ENCODE peak calls at places on chromosomes 6 and 20, in six cellular contexts. J is H9, N is cardiac fibroblast, R is activated B cell treated with CpG ODN at 0.5 μM for 24 hours, Z is fibroblast of pulmonary artery, F is WTC11. K is an unnamed sample.
A peak's percentile ranks its signal among the peaks of the same experiment; 100 is the strongest.

GRCh38 chr6:17472653-17473183 is 79.3 kb downstream of the CAP2 start:
- DNase-seq in J (no peak), N (no peak), R (no peak), Z (no peak), F (no peak), K (no peak)

GRCh38 chr20:63500151-63500901 is 1.4 kb upstream of the EEF1A2 start:
- DNase-seq in J (peak; percentile 24), N (no peak), R (no peak), Z (no peak), F (no peak), K (no peak)

GRCh38 chr6:7247179-7247456 is 65.9 kb downstream of the SSR1 start:
- DNase-seq in J (no peak), N (no peak), R (no peak), Z (no peak), F (no peak), K (no peak)

GRCh38 chr20:62840244-62841197 is 21.1 kb downstream of the TCFL5 start:
- DNase-seq in J (peak; percentile 26), N (no peak), R (no peak), Z (no peak), F (no peak), K (no peak)

GRCh38 chr20:34069341-34070078 is 42.5 kb downstream of the EIF2S2 start:
- DNase-seq in J (peak; percentile 72), N (peak; percentile 90), R (no peak), Z (peak; percentile 91), F (peak; percentile 79), K (peak; percentile 94)

GRCh38 chr6:148425443-148425842 is 82.8 kb downstream of the SASH1 start:
- DNase-seq in J (no peak), N (no peak), R (no peak), Z (no peak), F (no peak), K (no peak)

GRCh38 chr20:45545754-45546453 is 1.3 kb downstream of the EPPIN start:
- DNase-seq in J (peak; percentile 35), N (peak; percentile 50), R (no peak), Z (peak; percentile 40), F (peak; percentile 14), K (peak; percentile 55)

GRCh38 chr6:151113641-151114040 is 126.1 kb upstream of the AKAP12 start:
- DNase-seq in J (no peak), N (no peak), R (no peak), Z (no peak), F (no peak), K (no peak)

GRCh38 chr6:119240257-119241123 is 109.1 kb downstream of the MAN1A1 start:
- DNase-seq in J (peak; percentile 38), N (no peak), R (no peak), Z (peak; percentile 8), F (no peak), K (no peak)

GRCh38 chr6:126919947-126920346 is 198.5 kb upstream of the RSPO3 start:
- DNase-seq in J (no peak), N (peak; percentile 78), R (no peak), Z (peak; percentile 95), F (no peak), K (no peak)

GRCh38 chr6:68976260-68976659 is 341.2 kb downstream of the ADGRB3 start:
- DNase-seq in J (no peak), N (no peak), R (no peak), Z (peak; percentile 7), F (peak; percentile 15), K (no peak)

GRCh38 chr6:68978411-68978810 is 343.3 kb downstream of the ADGRB3 start:
- DNase-seq in J (no peak), N (no peak), R (no peak), Z (no peak), F (no peak), K (no peak)

GRCh38 chr6:68975064-68975463 is 340.0 kb downstream of the ADGRB3 start:
- DNase-seq in J (peak; percentile 34), N (peak; percentile 5), R (no peak), Z (peak; percentile 30), F (peak; percentile 19), K (no peak)
- TF ChIP-seq CTCF in J (peak; percentile 50), N (peak; percentile 46), R (no peak), Z (peak; percentile 45), F (no peak), K (peak; percentile 8)

GRCh38 chr20:52783769-52784168 is 188.4 kb upstream of the TSHZ2 start:
- DNase-seq in J (peak; percentile 59), N (peak; percentile 8), R (no peak), Z (peak; percentile 2), F (peak; percentile 62), K (no peak)
- TF ChIP-seq CTCF in J (peak; percentile 78), N (no peak), R (no peak), Z (peak; percentile 6), F (peak; percentile 44), K (no peak)

GRCh38 chr20:37457928-37458327 is 63.1 kb upstream of the NNAT start:
- DNase-seq in J (no peak), N (peak; percentile 5), R (no peak), Z (no peak), F (no peak), K (no peak)
- TF ChIP-seq CTCF in J (no peak), N (no peak), R (no peak), Z (no peak), F (no peak), K (no peak)

DNA sequence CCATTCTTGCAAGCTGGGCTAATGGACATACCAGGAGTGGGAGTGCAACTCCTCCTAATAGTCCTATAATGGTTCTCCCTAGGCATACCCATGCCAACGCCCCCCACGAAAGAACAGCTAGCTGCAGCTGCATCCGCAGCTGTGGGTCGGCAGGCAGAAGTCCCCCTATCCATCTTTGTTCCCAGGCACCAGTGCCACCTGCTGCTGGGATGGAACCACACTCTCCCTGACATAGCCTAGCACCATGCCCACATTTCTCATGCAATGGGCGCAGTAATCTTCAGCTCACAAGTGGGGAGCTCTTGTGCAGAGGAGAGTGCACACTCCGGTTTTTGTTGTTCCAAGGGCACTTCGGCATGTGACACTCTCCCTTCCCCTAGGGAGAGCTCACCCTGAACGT is 567.8 kb downstream of the GRIK2 start:
- DNase-seq in J (no peak), N (no peak), R (no peak), Z (no peak), F (peak; percentile 13), K (no peak)
- TF ChIP-seq CTCF in J (peak; percentile 32), N (no peak), R (no peak), Z (no peak), F (no peak), K (no peak)